ENCODE peak calls at places on chromosomes 11 and 22, in eight cellular contexts. V is spleen, X is stomach, A is transverse colon, J is HCT116, W is sigmoid colon, B is K562, M is GM12878. F is an unnamed sample.

GRCh38 chr11:111698852-111699559 is 67.2 kb downstream of the PPP2R1B start:
- DNase-seq in V (no peak), X (no peak), A (no peak), J (no peak), W (no peak), B (peak; percentile 84), M (no peak), F (no peak)

GRCh38 chr11:19714093-19714386 is 1.4 kb downstream of the NAV2 start:
- DNase-seq in V (no peak), X (no peak), A (no peak), J (no peak), W (peak; percentile 78), B (no peak), M (no peak), F (no peak)

GRCh38 chr11:122145715-122146274 is 29.8 kb upstream of the BLID start:
- DNase-seq in V (no peak), X (no peak), A (no peak), J (no peak), W (no peak), B (no peak), M (no peak), F (no peak)

GRCh38 chr11:22657101-22657694 is 9.2 kb upstream of the GAS2 start:
- DNase-seq in V (no peak), X (no peak), A (no peak), J (no peak), W (no peak), B (no peak), M (no peak), F (no peak)

GRCh38 chr11:12998336-12998735 is 10.8 kb upstream of the RASSF10 start:
- DNase-seq in V (no peak), X (no peak), A (no peak), J (no peak), W (no peak), B (no peak), M (no peak), F (no peak)

GRCh38 chr11:35367491-35367890 is 51.9 kb downstream of the SLC1A2 start:
- DNase-seq in V (no peak), X (no peak), A (no peak), J (no peak), W (no peak), B (no peak), M (no peak), F (no peak)

GRCh38 chr22:39715778-39716495 is 145.4 kb downstream of the CACNA1I start:
- DNase-seq in V (peak; percentile 59), X (no peak), A (no peak), J (no peak), W (no peak), B (no peak), M (no peak), F (no peak)

GRCh38 chr11:23509023-23509422 is 648.7 kb upstream of the CCDC179 start:
- DNase-seq in V (no peak), X (no peak), A (no peak), J (no peak), W (no peak), B (no peak), M (no peak), F (no peak)

GRCh38 chr11:67664696-67665536 is 9.5 kb downstream of the ALDH3B2 start:
- DNase-seq in V (no peak), X (no peak), A (no peak), J (no peak), W (no peak), B (peak; percentile 13), M (no peak), F (no peak)

GRCh38 chr11:33262016-33262638 is 4.9 kb downstream of the HIPK3 start:
- DNase-seq in V (no peak), X (no peak), A (no peak), J (no peak), W (no peak), B (no peak), M (no peak), F (no peak)

GRCh38 chr11:25159341-25159740 is 662.5 kb downstream of the LUZP2 start:
- DNase-seq in V (no peak), X (no peak), A (no peak), J (no peak), W (no peak), B (no peak), M (no peak), F (no peak)

GRCh38 chr22:25365491-25366261 is 146.2 kb downstream of the CRYBB2 start:
- DNase-seq in V (peak; percentile 77), X (peak; percentile 60), A (no peak), J (no peak), W (peak; percentile 58), B (no peak), M (no peak), F (no peak)

GRCh38 chr22:29707471-29707870 is 12.3 kb upstream of the CABP7 start:
- DNase-seq in V (no peak), X (no peak), A (no peak), J (no peak), W (no peak), B (no peak), M (no peak), F (no peak)

GRCh38 chr11:111922803-111923202 is 4.1 kb downstream of the C11orf52 start:
- DNase-seq in V (no peak), X (peak; percentile 49), A (no peak), J (no peak), W (peak; percentile 87), B (no peak), M (no peak), F (no peak)

GRCh38 chr22:38973289-38974169 is 8.6 kb upstream of the APOBEC3B start:
- DNase-seq in V (peak; percentile 74), X (peak; percentile 64), A (peak; percentile 60), J (no peak), W (no peak), B (peak; percentile 43), M (no peak), F (no peak)

GRCh38 chr11:23956586-23956985 is 540.3 kb upstream of the LUZP2 start:
- DNase-seq in V (no peak), X (no peak), A (no peak), J (no peak), W (no peak), B (no peak), M (no peak), F (no peak)

GRCh38 chr11:117861151-117862018 is 15.1 kb downstream of the FXYD6 start:
- DNase-seq in V (no peak), X (peak; percentile 24), A (no peak), J (no peak), W (peak; percentile 66), B (peak; percentile 19), M (no peak), F (no peak)

GRCh38 chr11:2725367-2726300 is 25.8 kb upstream of the KCNQ1OT1 start:
- DNase-seq in V (no peak), X (no peak), A (no peak), J (no peak), W (peak; percentile 87), B (no peak), M (no peak), F (no peak)
- TF ChIP-seq POLR2AphosphoS5 in V (no peak), X (no peak), A (no peak), J (no peak), W (no peak), B (no peak), M (no peak), F (no peak)

GRCh38 chr22:32859743-32860142 is 58.2 kb downstream of the TIMP3 start:
- DNase-seq in V (no peak), X (no peak), A (no peak), J (no peak), W (no peak), B (no peak), M (no peak), F (no peak)

GRCh38 chr22:32862936-32863661 is 61.6 kb downstream of the TIMP3 start:
- DNase-seq in V (no peak), X (no peak), A (no peak), J (no peak), W (no peak), B (no peak), M (no peak), F (no peak)

GRCh38 chr22:32858957-32859356 is 57.5 kb downstream of the TIMP3 start:
- DNase-seq in V (no peak), X (no peak), A (no peak), J (no peak), W (no peak), B (no peak), M (no peak), F (no peak)

GRCh38 chr22:32862083-32862482 is 60.6 kb downstream of the TIMP3 start:
- DNase-seq in V (no peak), X (no peak), A (no peak), J (no peak), W (no peak), B (no peak), M (no peak), F (no peak)

GRCh38 chr22:32861330-32861729 is 59.8 kb downstream of the TIMP3 start:
- DNase-seq in V (no peak), X (no peak), A (no peak), J (no peak), W (no peak), B (no peak), M (no peak), F (no peak)
- TF ChIP-seq POLR2AphosphoS5 in V (no peak), X (no peak), A (no peak), J (no peak), W (peak; percentile 24), B (no peak), M (no peak), F (peak; percentile 35)

DNA sequence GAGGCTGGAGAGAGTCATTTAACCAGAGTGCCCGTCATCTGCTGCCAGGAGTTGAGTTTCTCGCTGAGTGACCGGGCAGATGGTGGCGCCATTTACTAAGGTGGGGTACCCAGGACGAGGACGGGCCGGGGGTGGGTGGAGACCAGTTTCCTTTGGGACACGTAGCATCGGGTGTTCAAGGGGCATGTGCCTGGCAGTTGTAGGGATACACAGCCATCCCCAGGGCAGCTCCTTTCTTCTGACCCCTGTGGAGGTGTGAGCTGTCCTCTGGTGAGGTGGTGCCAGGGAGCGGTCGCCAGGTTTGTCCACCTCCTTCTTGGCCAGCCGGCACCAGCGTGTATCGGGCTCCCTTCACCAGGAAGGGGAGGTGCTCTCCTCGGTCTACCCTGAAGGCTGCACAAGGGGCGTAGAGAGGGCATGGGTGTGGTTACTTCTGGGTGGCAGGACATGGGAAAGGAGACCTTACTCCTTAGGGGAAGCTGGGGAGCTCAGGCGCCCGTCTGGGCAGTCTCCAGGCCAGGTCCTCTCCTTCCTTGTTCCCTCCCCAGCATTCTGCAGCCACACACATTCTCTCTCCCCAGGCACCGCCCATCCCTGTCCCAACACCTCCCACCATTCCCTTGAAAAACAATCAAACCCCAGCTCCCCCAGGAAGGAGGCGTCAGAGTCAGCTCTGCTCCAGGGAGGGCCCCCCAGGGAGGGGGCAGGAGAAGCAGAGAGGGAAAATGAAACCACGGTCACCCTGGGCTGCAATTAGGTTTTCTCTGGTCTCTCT is 10.3 kb upstream of the MB start:
- DNase-seq in V (no peak), X (peak; percentile 87), A (peak; percentile 90), J (peak; percentile 69), W (peak; percentile 93), B (no peak), M (no peak), F (peak; percentile 86)
- TF ChIP-seq POLR2AphosphoS5 in V (peak; percentile 23), X (peak; percentile 20), A (peak; percentile 51), J (peak; percentile 64), W (peak; percentile 40), B (no peak), M (no peak), F (peak; percentile 48)

DNA sequence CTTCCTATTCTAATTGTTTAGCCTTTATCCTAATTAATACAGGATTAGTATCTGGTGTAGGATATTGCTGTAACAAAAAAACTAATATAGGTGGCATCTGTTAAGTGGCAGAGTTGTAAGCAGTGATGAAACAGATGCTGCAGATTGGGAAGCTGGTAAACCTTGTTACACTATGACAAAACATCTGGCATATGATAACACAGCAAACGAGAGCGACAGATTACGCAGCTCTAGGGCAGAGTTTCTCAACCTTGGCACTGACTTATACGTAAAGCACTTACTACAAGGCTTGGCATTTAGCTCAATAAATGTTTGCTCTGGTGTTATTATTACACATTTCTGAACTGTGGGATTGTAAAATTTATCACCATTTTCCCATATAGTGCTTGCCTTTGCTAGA is 137.0 kb downstream of the ATG16L2 start:
- DNase-seq in V (no peak), X (no peak), A (no peak), J (no peak), W (no peak), B (no peak), M (no peak), F (no peak)
- TF ChIP-seq POLR2AphosphoS5 in V (no peak), X (no peak), A (no peak), J (no peak), W (no peak), B (no peak), M (no peak), F (no peak)